ENCODE peak calls at places on chromosomes 1 and 21, in nine cellular contexts. M is A549, T is HepG2, G is GM23338, Q is K562, K is HL-60, L is HCT116, Z is GM12878, S is SK-N-SH. V is an unnamed sample.

GRCh38 chr1:167003711-167004110 is 14.6 kb downstream of the MAEL start:
- DNase-seq in M (no peak), T (no peak), G (no peak), Q (no peak), K (no peak), L (no peak), Z (no peak), S (no peak), V (no peak)

GRCh38 chr1:50704126-50704525 is 255.9 kb downstream of the FAF1 start:
- DNase-seq in M (peak), T (peak), G (peak), Q (peak), K (peak), L (peak), Z (no peak), S (peak), V (peak)

GRCh38 chr1:86137458-86137857 is 19.1 kb downstream of the COL24A1 start:
- DNase-seq in M (peak), T (no peak), G (no peak), Q (no peak), K (no peak), L (no peak), Z (no peak), S (no peak), V (no peak)

GRCh38 chr1:121587230-121587569 is 402.4 kb downstream of the SRGAP2C start:
- DNase-seq in M (no peak), T (no peak), G (no peak), Q (no peak), K (no peak), L (no peak), Z (no peak), S (no peak), V (no peak)

GRCh38 chr1:9293241-9293511 is 482 bp downstream of the SPSB1 start:
- DNase-seq in M (no peak), T (no peak), G (no peak), Q (no peak), K (no peak), L (no peak), Z (no peak), S (no peak), V (no peak)

GRCh38 chr1:210726621-210727020 is 397.9 kb downstream of the HHAT start:
- DNase-seq in M (no peak), T (no peak), G (peak), Q (peak), K (no peak), L (no peak), Z (no peak), S (no peak), V (no peak)

GRCh38 chr1:24104854-24105253 is 7.1 kb downstream of the MYOM3 start:
- DNase-seq in M (no peak), T (no peak), G (no peak), Q (no peak), K (no peak), L (no peak), Z (no peak), S (no peak), V (no peak)

GRCh38 chr1:184163674-184164470 is 112.3 kb downstream of the TSEN15 start:
- DNase-seq in M (peak), T (no peak), G (no peak), Q (peak), K (no peak), L (no peak), Z (peak), S (no peak), V (no peak)

GRCh38 chr1:35560256-35561225 is 2.9 kb downstream of the NCDN start:
- DNase-seq in M (no peak), T (no peak), G (no peak), Q (no peak), K (no peak), L (no peak), Z (no peak), S (no peak), V (no peak)

GRCh38 chr1:12150456-12151200 is 16.2 kb upstream of the TNFRSF1B start:
- DNase-seq in M (no peak), T (no peak), G (no peak), Q (no peak), K (peak), L (no peak), Z (no peak), S (no peak), V (no peak)

GRCh38 chr1:59215766-59216291 is 81.1 kb upstream of the FGGY start:
- DNase-seq in M (no peak), T (no peak), G (no peak), Q (no peak), K (no peak), L (peak), Z (no peak), S (no peak), V (no peak)

GRCh38 chr21:34517491-34518245 is 5.7 kb upstream of the KCNE1 start:
- DNase-seq in M (peak), T (peak), G (peak), Q (peak), K (peak), L (no peak), Z (no peak), S (no peak), V (no peak)

GRCh38 chr1:57422271-57423134 is 1.4 kb downstream of the DAB1 start:
- DNase-seq in M (no peak), T (no peak), G (peak), Q (no peak), K (no peak), L (no peak), Z (no peak), S (peak), V (no peak)

GRCh38 chr1:7299994-7300393 is 471.1 kb upstream of the VAMP3 start:
- DNase-seq in M (peak), T (no peak), G (no peak), Q (no peak), K (no peak), L (no peak), Z (no peak), S (no peak), V (no peak)

GRCh38 chr1:182348916-182349747 is 42.5 kb downstream of the GLUL start:
- DNase-seq in M (no peak), T (no peak), G (no peak), Q (no peak), K (no peak), L (no peak), Z (no peak), S (no peak), V (no peak)

GRCh38 chr1:240008298-240008697 is 83.4 kb upstream of the FMN2 start:
- DNase-seq in M (no peak), T (no peak), G (no peak), Q (no peak), K (no peak), L (no peak), Z (no peak), S (no peak), V (no peak)

GRCh38 chr1:14439015-14439414 is 159.5 kb upstream of the KAZN start:
- DNase-seq in M (no peak), T (no peak), G (no peak), Q (no peak), K (no peak), L (no peak), Z (no peak), S (no peak), V (no peak)

GRCh38 chr1:14440166-14440565 is 158.3 kb upstream of the KAZN start:
- DNase-seq in M (no peak), T (no peak), G (no peak), Q (no peak), K (no peak), L (no peak), Z (no peak), S (no peak), V (no peak)

GRCh38 chr1:14437410-14437913 is 161.0 kb upstream of the KAZN start:
- DNase-seq in M (no peak), T (no peak), G (no peak), Q (no peak), K (no peak), L (no peak), Z (no peak), S (no peak), V (no peak)

GRCh38 chr1:14438127-14438769 is 160.2 kb upstream of the KAZN start:
- DNase-seq in M (no peak), T (no peak), G (no peak), Q (no peak), K (no peak), L (no peak), Z (no peak), S (no peak), V (no peak)

GRCh38 chr1:14435368-14436023 is 163.0 kb upstream of the KAZN start:
- DNase-seq in M (no peak), T (no peak), G (peak), Q (peak), K (no peak), L (no peak), Z (no peak), S (peak), V (no peak)
- TF ChIP-seq CTCF in M (no peak), T (peak), G (peak), Q (peak), K (no peak), L (peak), Z (peak), S (no peak), V (peak)

GRCh38 chr1:84107955-84108354 is 36.1 kb upstream of the PRKACB start:
- DNase-seq in M (no peak), T (no peak), G (no peak), Q (no peak), K (no peak), L (no peak), Z (no peak), S (no peak), V (no peak)
- TF ChIP-seq REST in M (no peak), T (no peak), G (no peak), Q (no peak), K (no peak), L (no peak), Z (no peak), S (no peak), V (no peak)

GRCh38 chr1:208785629-208786028 is 541.4 kb upstream of the PLXNA2 start:
- DNase-seq in M (no peak), T (no peak), G (no peak), Q (no peak), K (no peak), L (no peak), Z (no peak), S (no peak), V (no peak)
- TF ChIP-seq CTCF in M (no peak), T (no peak), G (no peak), Q (no peak), K (no peak), L (no peak), Z (no peak), S (no peak), V (no peak)

DNA sequence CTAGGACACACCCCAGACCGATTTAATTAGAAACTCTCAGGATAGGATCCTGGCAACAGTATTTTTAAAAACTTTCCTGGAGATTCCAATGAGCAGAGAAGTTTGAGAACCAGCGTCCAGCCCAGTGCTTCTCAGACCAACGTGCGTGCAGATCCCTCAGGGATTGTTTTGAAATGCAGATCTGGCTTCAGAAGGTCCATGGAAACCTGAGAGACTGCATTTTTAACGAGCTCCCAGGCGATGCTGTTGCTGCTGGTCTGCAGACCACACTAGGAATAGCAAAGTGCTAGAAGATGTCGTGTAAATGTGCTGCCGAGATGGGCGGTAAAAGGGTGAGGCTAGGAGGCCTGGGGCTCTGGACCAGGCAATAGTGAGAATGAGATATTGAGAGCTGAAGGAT is 18.4 kb upstream of the CASQ1 start:
- DNase-seq in M (no peak), T (no peak), G (peak), Q (no peak), K (no peak), L (no peak), Z (no peak), S (no peak), V (no peak)
- TF ChIP-seq REST in M (no peak), T (no peak), G (no peak), Q (no peak), K (no peak), L (no peak), Z (no peak), S (no peak), V (no peak)